ENCODE peak calls at places on chromosome X, in seven cellular contexts. S, H, D, E, X, C and R are unnamed samples.

GRCh38 chrX:70196961-70197805 is 19.9 kb downstream of the DGAT2L6 start:
- DNase-seq in D (peak), C (peak), H (peak), E (no peak), X (peak), S (peak), R (peak)

GRCh38 chrX:46140272-46140671 is 404.9 kb downstream of the ZNF674 start:
- DNase-seq in E (no peak), H (no peak), D (no peak), X (no peak), C (no peak), S (no peak), R (no peak)

GRCh38 chrX:97027384-97027922 is 143.7 kb downstream of the RPA4 start:
- DNase-seq in H (no peak), E (no peak), X (no peak), D (peak), S (no peak), C (no peak), R (no peak)

GRCh38 chrX:150361777-150362351 is 1.3 kb upstream of the MAMLD1 start:
- DNase-seq in D (no peak), H (peak), X (no peak), C (no peak), S (no peak), E (peak), R (no peak)

GRCh38 chrX:118961866-118962560 is 12.4 kb upstream of the LONRF3 start:
- DNase-seq in X (no peak), H (no peak), E (no peak), C (no peak), S (no peak), D (no peak), R (no peak)

GRCh38 chrX:41922125-41922521 is 1.2 kb downstream of the CASK start:
- DNase-seq in S (no peak), X (no peak), C (no peak), E (no peak), D (no peak), H (peak), R (peak)

GRCh38 chrX:150566734-150567182 is 1.7 kb upstream of the MTM1 start:
- DNase-seq in C (no peak), S (no peak), E (no peak), X (no peak), D (no peak), H (no peak), R (no peak)

GRCh38 chrX:41603591-41603990 is 85.2 kb upstream of the GPR34 start:
- DNase-seq in H (no peak), D (no peak), E (no peak), S (no peak), C (no peak), X (no peak), R (no peak)

GRCh38 chrX:132836471-132836870 is 122.0 kb downstream of the HS6ST2 start:
- DNase-seq in X (no peak), E (no peak), S (no peak), H (no peak), C (no peak), D (no peak), R (no peak)

GRCh38 chrX:66672106-66672505 is 33.2 kb upstream of the EDA2R start:
- DNase-seq in H (no peak), C (no peak), D (no peak), X (no peak), S (no peak), E (no peak), R (no peak)

GRCh38 chrX:10537308-10537707 is 83.1 kb downstream of the MID1 start:
- DNase-seq in E (no peak), H (no peak), S (no peak), X (no peak), D (no peak), C (no peak), R (no peak)